ENCODE peak calls at places on chromosomes 16 and 17, in seven cellular contexts. K is EL; O is GM03348; X is mesothelial cell of epicardium; L is bronchial epithelial cell; H is M059J; N is stimulated activated naive CD8-positive, alpha-beta T cell treated with anti-CD3 and anti-CD28 coated beads, Interleukin-15, Interleukin-2, amounts not matched to agents 100 U/mL and 50 U/mL, for 24 hours. G is an unnamed sample.

GRCh38 chr16:5228369-5228768 is 130.8 kb upstream of the EEF2KMT start:
- DNase-seq in K (no peak), O (no peak), X (no peak), L (no peak), H (no peak), N (no peak), G (no peak)

GRCh38 chr17:82775033-82775823 is 23.4 kb downstream of the TBCD start:
- DNase-seq in K (peak; percentile 20), O (peak; percentile 90), X (peak; percentile 82), L (peak; percentile 39), H (no peak), N (peak; percentile 70), G (peak; percentile 78)

GRCh38 chr16:77816293-77816692 is 27.9 kb downstream of the VAT1L start:
- DNase-seq in K (no peak), O (no peak), X (no peak), L (no peak), H (peak; percentile 38), N (no peak), G (peak; percentile 62)

GRCh38 chr17:81081619-81082176 is 46.7 kb downstream of the BAIAP2 start:
- DNase-seq in K (no peak), O (no peak), X (no peak), L (no peak), H (no peak), N (no peak), G (no peak)

GRCh38 chr16:84673203-84673535 is 24.9 kb downstream of the KLHL36 start:
- DNase-seq in K (no peak), O (no peak), X (no peak), L (peak; percentile 78), H (peak; percentile 18), N (no peak), G (no peak)

GRCh38 chr16:30528799-30529457 is 2.6 kb upstream of the ZNF768 start:
- DNase-seq in K (no peak), O (no peak), X (no peak), L (no peak), H (no peak), N (no peak), G (no peak)

GRCh38 chr17:83062011-83062817 is 17.2 kb upstream of the METRNL start:
- DNase-seq in K (no peak), O (no peak), X (peak; percentile 35), L (no peak), H (no peak), N (peak; percentile 1), G (peak; percentile 10)

GRCh38 chr16:67542464-67542863 is 13.8 kb downstream of the RIPOR1 start:
- DNase-seq in K (peak; percentile 80), O (peak; percentile 87), X (no peak), L (peak; percentile 60), H (peak; percentile 62), N (peak; percentile 74), G (peak; percentile 45)

G was measured in right lobe of liver.